ENCODE peak calls at places on chromosomes 2 and 18, in seven cellular contexts. N is upper lobe of left lung, Q is transverse colon, D is A549, U is suprapubic skin, S is H1, X is stomach. H is an unnamed sample.

GRCh38 chr2:98476192-98476868 is 31.7 kb downstream of the INPP4A start:
- DNase-seq in N (no peak), Q (peak), D (no peak), U (peak), S (no peak), X (no peak), H (peak)

GRCh38 chr2:42874838-42875801 is 82.7 kb upstream of the HAAO start:
- DNase-seq in N (no peak), Q (no peak), D (no peak), U (peak), S (no peak), X (peak), H (peak)

GRCh38 chr2:199465390-199465789 is 7.7 kb upstream of the SATB2 start:
- DNase-seq in N (no peak), Q (no peak), D (no peak), U (no peak), S (no peak), X (no peak), H (no peak)

GRCh38 chr2:104332733-104333132 is 521.2 kb upstream of the POU3F3 start:
- DNase-seq in N (no peak), Q (no peak), D (no peak), U (no peak), S (no peak), X (no peak), H (no peak)

GRCh38 chr18:2979871-2980606 is 32.9 kb downstream of the LPIN2 start:
- DNase-seq in N (peak), Q (no peak), D (no peak), U (no peak), S (no peak), X (no peak), H (no peak)

GRCh38 chr18:21270453-21270852 is 28.4 kb downstream of the GREB1L start:
- DNase-seq in N (no peak), Q (no peak), D (no peak), U (no peak), S (no peak), X (no peak), H (no peak)

GRCh38 chr2:120867290-120868231 is 131.9 kb downstream of the GLI2 start:
- DNase-seq in N (peak), Q (peak), D (peak), U (peak), S (peak), X (peak), H (peak)

GRCh38 chr18:12946549-12947354 is 1.1 kb upstream of the SEH1L start:
- DNase-seq in N (peak), Q (peak), D (peak), U (peak), S (no peak), X (peak), H (peak)

GRCh38 chr18:73950116-73950705 is 197.4 kb downstream of the FBXO15 start:
- DNase-seq in N (no peak), Q (no peak), D (no peak), U (no peak), S (no peak), X (no peak), H (no peak)

GRCh38 chr2:20585710-20586378 is 65.1 kb downstream of the HS1BP3 start:
- DNase-seq in N (no peak), Q (no peak), D (no peak), U (peak), S (no peak), X (no peak), H (peak)

GRCh38 chr18:27240383-27240782 is 55.3 kb upstream of the CHST9 start:
- DNase-seq in N (no peak), Q (no peak), D (no peak), U (no peak), S (no peak), X (no peak), H (no peak)

GRCh38 chr2:106866636-106867035 is 19.3 kb downstream of the ST6GAL2 start:
- DNase-seq in N (no peak), Q (no peak), D (no peak), U (no peak), S (no peak), X (no peak), H (no peak)

GRCh38 chr2:45192991-45193390 is 183.7 kb upstream of the SIX2 start:
- DNase-seq in N (no peak), Q (no peak), D (no peak), U (no peak), S (no peak), X (no peak), H (no peak)

GRCh38 chr18:36993068-36993467 is 164.1 kb downstream of the KIAA1328 start:
- DNase-seq in N (no peak), Q (no peak), D (no peak), U (no peak), S (no peak), X (no peak), H (no peak)

DNA sequence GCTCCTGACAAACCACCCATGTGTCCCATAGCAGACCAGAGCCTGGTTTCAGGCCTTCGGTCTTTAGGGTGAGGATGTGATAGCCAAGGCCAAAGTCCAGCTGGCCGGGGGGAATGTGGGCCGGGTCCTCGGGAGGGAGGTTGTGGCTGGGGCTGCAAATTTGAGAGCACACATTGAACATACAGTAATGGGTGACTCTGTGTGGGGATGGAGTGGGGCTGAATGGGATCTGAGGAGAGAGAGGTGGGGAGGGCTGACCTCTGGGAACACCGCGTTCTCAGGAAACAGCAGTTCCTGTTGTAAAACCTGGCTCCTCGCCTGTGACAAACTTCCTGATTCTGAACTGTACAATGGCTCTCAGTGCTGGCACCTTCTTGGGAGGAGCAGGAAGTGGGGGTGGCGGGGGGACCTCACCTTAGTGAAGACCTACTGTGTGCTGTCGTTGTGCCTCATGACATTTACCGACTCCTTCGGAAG is 48.8 kb downstream of the MCFD2 start:
- DNase-seq in N (peak), Q (peak), D (no peak), U (no peak), S (no peak), X (peak), H (peak)
- TF ChIP-seq EP300 in N (peak), Q (peak), D (no peak), U (no peak), S (no peak), X (no peak), H (no peak)

GRCh38 chr2:111201214-111201613 is 80.5 kb downstream of the BCL2L11 start:
- DNase-seq in N (no peak), Q (no peak), D (no peak), U (no peak), S (no peak), X (no peak), H (no peak)
- TF ChIP-seq EP300 in N (no peak), Q (no peak), D (no peak), U (no peak), S (no peak), X (no peak), H (no peak)

GRCh38 chr2:217510790-217511291 is 492.0 kb downstream of the TNS1 start:
- DNase-seq in N (peak), Q (peak), D (peak), U (no peak), S (peak), X (peak), H (peak)
- TF ChIP-seq EP300 in N (no peak), Q (no peak), D (no peak), U (no peak), S (no peak), X (no peak), H (no peak)

GRCh38 chr18:44935455-44935854 is 254.8 kb downstream of the SETBP1 start:
- DNase-seq in N (no peak), Q (no peak), D (no peak), U (no peak), S (no peak), X (no peak), H (no peak)
- TF ChIP-seq EP300 in N (no peak), Q (no peak), D (no peak), U (no peak), S (no peak), X (no peak), H (no peak)

GRCh38 chr2:134118279-134119116 is 135.4 kb upstream of the MGAT5 start:
- DNase-seq in N (peak), Q (peak), D (peak), U (peak), S (peak), X (peak), H (peak)
- TF ChIP-seq EP300 in N (no peak), Q (no peak), D (no peak), U (no peak), S (no peak), X (no peak), H (no peak)

GRCh38 chr2:65438137-65438899 is 5.9 kb upstream of the SPRED2 start:
- DNase-seq in N (no peak), Q (no peak), D (no peak), U (no peak), S (peak), X (no peak), H (no peak)

GRCh38 chr2:65435625-65436168 is 3.3 kb upstream of the SPRED2 start:
- DNase-seq in N (peak), Q (peak), D (peak), U (peak), S (peak), X (peak), H (peak)

GRCh38 chr2:65437392-65438135 is 5.2 kb upstream of the SPRED2 start:
- DNase-seq in N (no peak), Q (no peak), D (no peak), U (no peak), S (peak), X (no peak), H (no peak)

GRCh38 chr2:65436169-65436824 is 3.9 kb upstream of the SPRED2 start:
- DNase-seq in N (peak), Q (peak), D (peak), U (peak), S (peak), X (peak), H (peak)

DNA sequence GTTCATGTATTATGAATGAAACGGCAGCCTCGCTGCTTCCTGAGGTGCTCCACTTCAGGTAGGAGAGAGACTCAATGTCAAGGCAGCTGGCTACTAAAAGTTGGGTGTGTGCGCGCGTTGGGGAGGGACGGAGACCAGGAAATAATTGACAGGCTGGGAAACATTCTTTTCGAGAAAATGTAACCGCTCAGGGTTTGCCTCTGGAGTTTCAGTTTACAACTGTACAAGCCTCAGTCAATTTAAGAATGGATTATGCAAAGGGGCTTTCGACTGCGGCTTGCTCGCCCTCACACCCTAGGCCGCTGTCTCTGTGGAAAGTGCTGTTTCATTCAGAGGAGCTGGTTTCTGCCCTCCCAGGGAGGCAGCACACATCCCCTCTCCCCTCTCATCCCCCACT is 4.4 kb upstream of the SPRED2 start:
- DNase-seq in N (no peak), Q (no peak), D (no peak), U (no peak), S (no peak), X (no peak), H (no peak)
- TF ChIP-seq EP300 in N (no peak), Q (no peak), D (no peak), U (no peak), S (no peak), X (no peak), H (no peak)

H was measured in sigmoid colon.